ENCODE peak calls at places on chromosomes 6 and 20, in seven cellular contexts. G, E, N, R, C, T and S are unnamed samples.

GRCh38 chr6:148464319-148465010 is 121.8 kb downstream of the SASH1 start:
- DNase-seq in G (peak; percentile 70), E (peak; percentile 78), N (peak; percentile 73), R (no peak), C (peak; percentile 54), T (no peak), S (peak; percentile 23)

GRCh38 chr20:10660661-10661060 is 13.1 kb downstream of the JAG1 start:
- DNase-seq in G (no peak), E (no peak), N (no peak), R (no peak), C (no peak), T (no peak), S (no peak)

GRCh38 chr20:52105045-52105572 is 86.5 kb downstream of the ZFP64 start:
- DNase-seq in G (no peak), E (no peak), N (no peak), R (peak; percentile 27), C (peak; percentile 23), T (no peak), S (peak; percentile 54)

GRCh38 chr6:27157461-27158315 is 89.8 kb upstream of the PRSS16 start:
- DNase-seq in G (peak; percentile 55), E (peak; percentile 69), N (peak; percentile 80), R (no peak), C (no peak), T (peak; percentile 91), S (no peak)

GRCh38 chr6:159594106-159594749 is 98.8 kb downstream of the SOD2 start:
- DNase-seq in G (no peak), E (no peak), N (no peak), R (no peak), C (no peak), T (no peak), S (peak; percentile 15)

GRCh38 chr20:48538856-48539255 is 288.9 kb downstream of the PREX1 start:
- DNase-seq in G (no peak), E (no peak), N (no peak), R (no peak), C (no peak), T (no peak), S (no peak)

GRCh38 chr6:28978137-28978491 is 27.0 kb downstream of the ZNF311 start:
- DNase-seq in G (no peak), E (no peak), N (no peak), R (no peak), C (no peak), T (no peak), S (no peak)

GRCh38 chr6:51570168-51570921 is 517.1 kb downstream of the PKHD1 start:
- DNase-seq in G (no peak), E (no peak), N (no peak), R (no peak), C (no peak), T (no peak), S (no peak)

GRCh38 chr6:136587527-136587926 is 37.3 kb upstream of the MAP7 start:
- DNase-seq in G (no peak), E (no peak), N (no peak), R (no peak), C (no peak), T (no peak), S (no peak)

GRCh38 chr6:136591617-136592016 is 41.4 kb upstream of the MAP7 start:
- DNase-seq in G (no peak), E (no peak), N (no peak), R (no peak), C (no peak), T (no peak), S (no peak)

GRCh38 chr6:136582702-136583471 is 32.7 kb upstream of the MAP7 start:
- DNase-seq in G (no peak), E (no peak), N (peak; percentile 53), R (no peak), C (no peak), T (no peak), S (peak; percentile 1)

DNA sequence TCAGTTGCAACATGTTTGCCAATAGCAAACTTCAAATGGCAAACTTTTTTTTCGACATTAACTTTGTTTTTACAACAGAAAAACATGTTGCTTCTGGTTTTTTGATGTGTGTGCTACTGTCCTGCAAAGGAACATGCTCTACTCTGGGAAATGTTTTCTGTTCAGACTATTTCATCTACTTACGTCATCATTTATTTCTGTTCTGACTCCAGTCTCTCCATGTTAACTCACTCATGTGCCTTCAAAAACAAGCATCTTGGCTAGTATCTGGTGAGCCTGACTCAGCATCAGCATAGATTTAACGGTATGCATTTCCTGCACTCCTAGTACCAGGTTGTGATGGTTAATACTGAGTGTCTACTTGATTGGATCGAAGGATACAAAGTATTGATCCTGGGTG is 36.1 kb upstream of the MAP7 start:
- DNase-seq in G (no peak), E (no peak), N (no peak), R (no peak), C (no peak), T (no peak), S (no peak)
- TF ChIP-seq POLR2A in G (no peak), E (peak; percentile 41), N (no peak), R (no peak), C (no peak), T (no peak), S (no peak)

GRCh38 chr20:59577809-59578601 is 26.3 kb upstream of the PHACTR3 start:
- DNase-seq in G (no peak), E (no peak), N (no peak), R (no peak), C (no peak), T (peak; percentile 37), S (no peak)

GRCh38 chr20:59575653-59576052 is 28.7 kb upstream of the PHACTR3 start:
- DNase-seq in G (no peak), E (no peak), N (no peak), R (no peak), C (no peak), T (peak; percentile 61), S (no peak)

GRCh38 chr20:59574308-59574707 is 30.0 kb upstream of the PHACTR3 start:
- DNase-seq in G (no peak), E (no peak), N (no peak), R (no peak), C (no peak), T (peak; percentile 47), S (no peak)

GRCh38 chr20:59577037-59577808 is 27.1 kb upstream of the PHACTR3 start:
- DNase-seq in G (no peak), E (no peak), N (no peak), R (no peak), C (no peak), T (peak; percentile 58), S (no peak)

DNA sequence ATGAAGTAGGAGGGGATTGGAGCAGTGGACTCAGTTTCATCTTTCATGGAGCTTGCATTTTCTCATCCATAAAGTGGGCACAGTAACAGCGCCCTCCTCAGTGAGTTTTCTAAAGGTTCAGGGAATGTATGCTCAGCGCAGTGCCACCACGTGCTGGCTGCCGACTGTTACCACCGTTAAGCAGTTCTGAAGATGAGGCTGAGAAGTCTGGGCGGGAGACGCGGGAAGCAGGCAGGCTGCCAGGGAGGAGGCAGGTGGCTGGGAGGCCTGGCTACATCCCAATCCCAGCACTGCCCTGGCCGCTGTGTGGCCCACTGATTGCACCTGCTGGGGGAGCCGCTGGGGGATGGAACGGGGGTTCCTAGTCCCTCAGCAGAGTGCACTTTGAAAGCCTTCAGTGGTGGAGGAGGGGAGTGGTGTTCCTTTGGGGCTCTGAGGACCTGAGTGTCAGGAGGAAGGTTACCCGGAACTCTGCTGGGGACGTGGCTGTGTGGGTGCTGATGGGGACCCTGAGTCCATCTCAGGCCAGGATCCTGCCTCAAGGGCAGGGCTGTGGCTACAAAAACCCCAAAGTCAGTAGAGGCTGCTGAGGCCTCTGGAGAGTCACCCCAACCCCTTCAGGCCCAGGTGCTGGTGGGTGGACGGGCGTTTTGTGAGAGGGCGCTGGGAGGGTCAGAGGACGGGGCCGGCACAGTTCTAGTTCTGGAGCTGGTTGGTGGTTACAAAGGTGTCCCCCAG is 28.0 kb upstream of the PHACTR3 start:
- DNase-seq in G (no peak), E (no peak), N (no peak), R (no peak), C (no peak), T (peak; percentile 58), S (no peak)
- TF ChIP-seq POLR2A in G (no peak), E (no peak), N (no peak), R (no peak), C (no peak), T (no peak), S (no peak)

GRCh38 chr6:47096233-47096887 is 54.2 kb upstream of the ADGRF1 start:
- DNase-seq in G (no peak), E (no peak), N (no peak), R (no peak), C (no peak), T (no peak), S (no peak)

GRCh38 chr6:47093169-47093568 is 51.0 kb upstream of the ADGRF1 start:
- DNase-seq in G (no peak), E (no peak), N (no peak), R (no peak), C (no peak), T (no peak), S (no peak)

GRCh38 chr6:47094351-47094925 is 52.3 kb upstream of the ADGRF1 start:
- DNase-seq in G (no peak), E (no peak), N (no peak), R (no peak), C (no peak), T (no peak), S (peak; percentile 25)

GRCh38 chr6:47098570-47098993 is 56.5 kb upstream of the ADGRF1 start:
- DNase-seq in G (no peak), E (peak; percentile 63), N (no peak), R (no peak), C (no peak), T (no peak), S (no peak)

GRCh38 chr6:47097092-47097945 is 55.2 kb upstream of the ADGRF1 start:
- DNase-seq in G (no peak), E (peak; percentile 43), N (peak; percentile 75), R (peak; percentile 20), C (peak; percentile 62), T (no peak), S (peak; percentile 68)
- TF ChIP-seq POLR2A in G (no peak), E (no peak), N (no peak), R (no peak), C (no peak), T (no peak), S (no peak)

GRCh38 chr6:31465185-31465536 is 32.8 kb upstream of the MICB start:
- DNase-seq in G (no peak), E (no peak), N (no peak), R (no peak), C (no peak), T (no peak), S (no peak)

GRCh38 chr6:31465718-31466117 is 32.2 kb upstream of the MICB start:
- DNase-seq in G (no peak), E (no peak), N (no peak), R (no peak), C (no peak), T (no peak), S (no peak)

GRCh38 chr6:31464252-31465184 is 33.4 kb upstream of the MICB start:
- DNase-seq in G (no peak), E (no peak), N (no peak), R (no peak), C (no peak), T (no peak), S (no peak)

GRCh38 chr6:31462026-31462963 is 35.6 kb upstream of the MICB start:
- DNase-seq in G (no peak), E (no peak), N (no peak), R (no peak), C (no peak), T (no peak), S (no peak)

DNA sequence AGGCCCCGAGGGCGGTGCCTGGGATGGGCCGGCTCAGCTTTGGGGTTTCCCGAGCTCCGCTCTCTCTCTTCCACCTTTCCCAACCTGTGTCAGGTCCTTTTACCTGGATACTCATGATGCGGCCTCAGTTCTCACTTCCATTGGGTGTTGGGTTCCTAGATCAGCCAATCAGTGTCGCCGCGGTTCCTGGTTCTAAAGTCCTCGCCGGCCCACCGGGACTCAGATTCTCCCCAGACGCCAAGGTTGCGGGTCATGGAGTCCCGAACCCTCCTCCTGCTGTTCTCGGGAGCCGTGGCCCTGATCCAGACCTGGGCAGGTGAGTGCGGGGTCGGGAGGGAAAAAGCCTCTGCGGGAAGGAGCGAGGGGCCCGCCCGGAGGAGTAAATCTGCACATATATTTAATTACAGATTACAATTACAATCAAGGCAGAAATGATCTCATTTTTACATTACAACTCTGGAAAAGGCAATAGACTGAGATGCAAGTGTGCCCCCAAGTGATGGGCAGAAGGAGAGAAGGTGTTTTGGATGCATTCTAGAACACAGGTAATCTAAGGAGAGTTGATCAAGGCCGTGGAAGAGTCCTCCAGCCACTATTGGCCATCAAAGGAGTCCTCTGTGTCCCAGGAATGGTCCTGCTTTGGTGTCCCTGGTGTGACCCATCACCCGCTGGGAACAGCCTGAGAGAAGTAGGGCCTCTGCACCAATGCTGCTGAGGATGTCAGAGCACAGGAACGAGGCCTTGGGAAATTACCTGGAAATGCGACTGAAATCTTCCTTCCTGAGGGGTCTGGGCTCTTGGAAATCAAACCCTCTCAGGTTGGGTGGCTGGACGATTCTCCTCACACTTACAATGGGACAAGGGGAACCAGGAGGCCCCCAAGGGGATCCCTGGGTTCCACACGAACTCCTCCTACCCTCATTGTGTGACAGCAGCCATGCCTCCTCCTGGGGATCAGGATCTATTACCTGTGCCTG is 34.7 kb upstream of the MICB start:
- DNase-seq in G (peak; percentile 65), E (peak; percentile 87), N (no peak), R (peak; percentile 78), C (peak; percentile 90), T (peak; percentile 91), S (peak; percentile 66)
- TF ChIP-seq POLR2A in G (no peak), E (peak; percentile 86), N (no peak), R (peak; percentile 99), C (peak; percentile 77), T (peak; percentile 95), S (no peak)